ENCODE peak calls at places on chromosomes 13 and 19, in nine cellular contexts. One of them, this sample, is unnamed.

GRCh38 chr19:51122112-51122981 is 2.4 kb upstream of the SIGLEC9 start:
- DNase-seq in colonic mucosa: no peak
- DNase-seq in neural progenitor cell: no peak
- DNase-seq in mammary epithelial cell: peak; percentile 35
- DNase-seq in ovary: no peak
- DNase-seq in cardiac muscle cell: no peak
- DNase-seq in heart right ventricle: no peak
- DNase-seq in spleen: peak; percentile 78
- DNase-seq in PC-3: no peak
- DNase-seq in this sample: no peak

GRCh38 chr13:111789420-111789819 is 277.5 kb upstream of the SOX1 start:
- DNase-seq in colonic mucosa: no peak
- DNase-seq in neural progenitor cell: no peak
- DNase-seq in mammary epithelial cell: no peak
- DNase-seq in ovary: no peak
- DNase-seq in cardiac muscle cell: no peak
- DNase-seq in heart right ventricle: no peak
- DNase-seq in spleen: peak; percentile 40
- DNase-seq in PC-3: peak; percentile 0
- DNase-seq in this sample: no peak

GRCh38 chr13:30851697-30852096 is 54.4 kb upstream of the MEDAG start:
- DNase-seq in colonic mucosa: no peak
- DNase-seq in neural progenitor cell: no peak
- DNase-seq in mammary epithelial cell: no peak
- DNase-seq in ovary: no peak
- DNase-seq in cardiac muscle cell: no peak
- DNase-seq in heart right ventricle: no peak
- DNase-seq in spleen: no peak
- DNase-seq in PC-3: no peak
- DNase-seq in this sample: no peak

GRCh38 chr13:111324736-111325135 is 4.3 kb downstream of the TEX29 start:
- DNase-seq in colonic mucosa: no peak
- DNase-seq in neural progenitor cell: no peak
- DNase-seq in mammary epithelial cell: no peak
- DNase-seq in ovary: peak; percentile 3
- DNase-seq in cardiac muscle cell: no peak
- DNase-seq in heart right ventricle: no peak
- DNase-seq in spleen: no peak
- DNase-seq in PC-3: no peak
- DNase-seq in this sample: no peak

GRCh38 chr13:30581582-30581981 is 36.1 kb upstream of the USPL1 start:
- DNase-seq in colonic mucosa: peak; percentile 24
- DNase-seq in neural progenitor cell: peak; percentile 49
- DNase-seq in mammary epithelial cell: no peak
- DNase-seq in ovary: no peak
- DNase-seq in cardiac muscle cell: peak; percentile 30
- DNase-seq in heart right ventricle: no peak
- DNase-seq in spleen: no peak
- DNase-seq in PC-3: peak; percentile 49
- DNase-seq in this sample: no peak

GRCh38 chr13:50187352-50188029 is 172.2 kb downstream of the KCNRG start:
- DNase-seq in colonic mucosa: no peak
- DNase-seq in neural progenitor cell: no peak
- DNase-seq in mammary epithelial cell: no peak
- DNase-seq in ovary: no peak
- DNase-seq in cardiac muscle cell: no peak
- DNase-seq in heart right ventricle: no peak
- DNase-seq in spleen: no peak
- DNase-seq in PC-3: no peak
- DNase-seq in this sample: no peak

GRCh38 chr13:27868639-27869435 is 51.0 kb upstream of the PDX1 start:
- DNase-seq in colonic mucosa: no peak
- DNase-seq in neural progenitor cell: peak; percentile 34
- DNase-seq in mammary epithelial cell: no peak
- DNase-seq in ovary: no peak
- DNase-seq in cardiac muscle cell: peak; percentile 6
- DNase-seq in heart right ventricle: no peak
- DNase-seq in spleen: no peak
- DNase-seq in PC-3: peak; percentile 42
- DNase-seq in this sample: no peak

GRCh38 chr19:50461066-50461875 is 15.0 kb upstream of the EMC10 start:
- DNase-seq in colonic mucosa: peak; percentile 65
- DNase-seq in neural progenitor cell: peak; percentile 87
- DNase-seq in mammary epithelial cell: peak; percentile 42
- DNase-seq in ovary: peak; percentile 49
- DNase-seq in cardiac muscle cell: peak; percentile 69
- DNase-seq in heart right ventricle: peak; percentile 39
- DNase-seq in spleen: peak; percentile 82
- DNase-seq in PC-3: peak; percentile 88
- DNase-seq in this sample: peak; percentile 65

DNA sequence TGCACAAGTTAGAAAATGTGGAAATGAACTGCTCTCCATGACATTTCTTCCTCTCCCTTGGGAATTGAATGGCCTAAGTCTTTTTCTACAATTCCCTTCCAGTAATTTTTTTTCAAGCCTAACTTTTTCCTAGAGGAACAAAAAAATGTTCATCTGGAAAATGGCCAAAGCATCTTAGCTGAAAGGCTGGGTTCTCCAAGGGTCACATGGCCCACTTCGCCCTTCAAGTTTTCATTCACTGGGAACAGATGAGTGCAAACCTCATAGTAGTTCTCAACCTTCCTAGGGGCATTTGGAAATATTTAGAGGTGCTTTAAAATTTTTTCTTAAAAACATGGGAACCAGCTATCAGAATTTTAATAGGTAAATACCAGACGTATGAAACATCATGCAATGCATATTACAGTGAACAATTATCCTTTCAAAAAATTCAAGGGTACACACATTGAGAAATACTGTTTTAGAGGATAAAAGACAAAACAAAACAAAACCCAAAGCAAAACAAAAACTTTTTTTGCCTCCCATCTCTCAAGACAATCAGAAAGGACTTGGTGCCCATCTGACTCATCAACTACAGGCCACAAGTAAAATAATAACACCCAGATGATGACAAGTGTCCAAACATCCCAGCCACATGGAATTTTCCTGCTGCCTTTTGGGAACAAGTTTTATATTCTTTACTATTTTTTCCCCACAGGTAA is 208.8 kb downstream of the SLITRK6 start:
- DNase-seq in colonic mucosa: no peak
- DNase-seq in neural progenitor cell: no peak
- DNase-seq in mammary epithelial cell: peak; percentile 71
- DNase-seq in ovary: no peak
- DNase-seq in cardiac muscle cell: no peak
- DNase-seq in heart right ventricle: no peak
- DNase-seq in spleen: no peak
- DNase-seq in PC-3: peak; percentile 78
- DNase-seq in this sample: no peak
- H3K4me1 ChIP-seq in colonic mucosa: no peaks in the 10 kb centered on the region
- H3K4me1 ChIP-seq in neural progenitor cell: no peaks in the 10 kb centered on the region
- H3K4me1 ChIP-seq in mammary epithelial cell: peaks cover 22% of the 10 kb centered on the region
- H3K4me1 ChIP-seq in ovary: no peaks in the 10 kb centered on the region
- H3K4me1 ChIP-seq in cardiac muscle cell: no peaks in the 10 kb centered on the region
- H3K4me1 ChIP-seq in heart right ventricle: no peaks in the 10 kb centered on the region
- H3K4me1 ChIP-seq in spleen: no peaks in the 10 kb centered on the region
- H3K4me1 ChIP-seq in PC-3: peaks cover 38% of the 10 kb centered on the region
- H3K4me1 ChIP-seq in this sample: no peaks in the 10 kb centered on the region

DNA sequence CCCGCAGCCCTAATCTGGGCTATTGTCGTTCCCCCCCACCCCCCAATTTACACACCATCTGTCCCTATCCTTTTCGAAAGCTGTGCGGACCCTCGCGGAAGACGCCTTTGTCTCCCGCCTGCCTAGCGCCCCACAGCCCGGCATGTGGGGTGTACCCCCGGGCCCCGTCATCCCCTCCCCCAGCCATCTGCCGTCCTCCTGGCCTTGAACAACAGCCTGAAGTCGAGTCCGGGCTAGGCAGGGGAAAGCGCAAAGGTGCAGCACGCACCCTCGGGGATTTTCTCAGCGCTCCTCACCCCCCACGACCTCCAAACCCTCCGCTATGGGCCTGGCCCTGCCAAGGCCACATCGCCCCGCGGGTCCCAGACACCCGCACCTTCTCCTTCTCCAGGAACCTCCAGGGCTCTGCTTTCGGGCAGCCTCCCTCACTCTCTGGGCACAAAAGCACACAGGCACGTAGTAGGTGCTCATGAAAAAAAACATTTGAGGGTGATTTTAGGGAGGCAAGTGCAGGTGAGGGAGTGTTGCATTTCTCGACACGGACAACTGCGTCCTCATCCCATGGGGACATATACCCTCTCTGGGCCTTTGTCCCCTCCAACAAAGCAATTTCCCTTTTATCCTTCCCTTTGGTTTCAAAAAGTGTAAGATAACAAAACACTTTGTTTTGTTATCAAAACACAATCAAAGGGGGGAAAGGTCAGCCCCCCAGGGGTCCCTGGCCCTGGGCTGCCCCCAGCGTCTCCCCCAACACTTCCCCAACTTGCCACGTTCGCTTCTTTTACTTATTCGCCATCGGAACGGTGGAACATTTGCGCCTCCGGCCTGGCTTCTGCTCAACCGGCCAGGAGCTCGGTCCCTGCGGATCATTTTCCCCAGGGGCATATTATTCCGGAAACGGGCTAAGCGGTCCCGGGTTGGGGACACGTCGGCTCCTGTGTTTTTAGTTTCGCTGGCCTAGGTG is 16.4 kb downstream of the CCDC124 start:
- DNase-seq in colonic mucosa: no peak
- DNase-seq in neural progenitor cell: peak; percentile 43
- DNase-seq in mammary epithelial cell: no peak
- DNase-seq in ovary: peak; percentile 60
- DNase-seq in cardiac muscle cell: no peak
- DNase-seq in heart right ventricle: no peak
- DNase-seq in spleen: peak; percentile 78
- DNase-seq in PC-3: no peak
- DNase-seq in this sample: no peak
- H3K4me1 ChIP-seq in colonic mucosa: peaks cover 5% of the 10 kb centered on the region
- H3K4me1 ChIP-seq in neural progenitor cell: peaks cover 49% of the 10 kb centered on the region
- H3K4me1 ChIP-seq in mammary epithelial cell: peaks cover 16% of the 10 kb centered on the region
- H3K4me1 ChIP-seq in ovary: peaks cover 9% of the 10 kb centered on the region
- H3K4me1 ChIP-seq in cardiac muscle cell: peaks cover 17% of the 10 kb centered on the region
- H3K4me1 ChIP-seq in heart right ventricle: peaks cover 29% of the 10 kb centered on the region
- H3K4me1 ChIP-seq in spleen: peaks cover 44% of the 10 kb centered on the region
- H3K4me1 ChIP-seq in PC-3: peaks cover 30% of the 10 kb centered on the region
- H3K4me1 ChIP-seq in this sample: peaks cover 3% of the 10 kb centered on the region

DNA sequence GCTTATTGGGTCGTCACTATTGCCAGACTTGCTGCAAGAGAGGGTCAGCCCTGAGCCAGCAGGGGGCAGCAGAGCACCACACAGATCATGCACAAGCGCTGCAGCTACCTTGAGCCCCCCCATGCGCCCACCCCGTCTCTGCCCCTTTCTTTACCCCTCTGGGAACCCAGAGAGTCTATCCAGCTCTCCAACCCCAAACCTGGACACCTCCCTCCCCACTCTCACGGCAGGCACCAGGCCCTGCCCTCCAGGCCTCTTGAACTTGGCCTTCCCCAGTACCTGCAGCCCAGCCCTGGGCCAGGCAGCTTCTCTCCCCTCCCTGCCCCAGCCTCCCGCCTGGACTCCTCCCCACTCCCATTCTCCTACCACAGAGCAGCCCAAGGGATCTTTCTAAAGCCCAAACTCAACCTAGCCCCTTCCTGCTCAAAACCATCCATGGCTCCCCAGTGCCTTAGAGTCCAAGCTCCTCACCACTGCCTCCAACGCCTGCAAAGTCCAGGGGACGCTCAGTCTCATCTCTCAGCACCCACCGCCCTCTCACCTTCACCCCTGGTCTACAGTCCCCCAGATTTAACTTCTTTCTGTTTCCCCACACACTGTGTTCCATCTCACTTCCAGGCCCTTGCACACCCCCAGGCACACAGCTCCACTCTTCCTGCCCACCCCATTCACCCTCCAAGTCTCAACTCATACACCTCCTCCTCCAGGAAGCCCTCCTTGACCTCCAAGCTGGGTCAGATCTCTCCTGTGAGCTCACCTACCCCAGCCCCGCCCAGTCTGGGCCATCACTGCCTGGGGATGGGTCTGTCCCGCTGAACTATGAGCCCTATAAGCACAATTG is 9.4 kb upstream of the CEACAM16 start:
- DNase-seq in colonic mucosa: peak; percentile 90
- DNase-seq in neural progenitor cell: peak; percentile 85
- DNase-seq in mammary epithelial cell: no peak
- DNase-seq in ovary: peak; percentile 82
- DNase-seq in cardiac muscle cell: peak; percentile 81
- DNase-seq in heart right ventricle: peak; percentile 83
- DNase-seq in spleen: peak; percentile 90
- DNase-seq in PC-3: peak; percentile 64
- DNase-seq in this sample: peak; percentile 41
- H3K4me1 ChIP-seq in colonic mucosa: peaks cover 4% of the 10 kb centered on the region
- H3K4me1 ChIP-seq in neural progenitor cell: no peaks in the 10 kb centered on the region
- H3K4me1 ChIP-seq in mammary epithelial cell: peaks cover 23% of the 10 kb centered on the region
- H3K4me1 ChIP-seq in ovary: peaks cover 4% of the 10 kb centered on the region
- H3K4me1 ChIP-seq in cardiac muscle cell: peaks cover 8% of the 10 kb centered on the region
- H3K4me1 ChIP-seq in heart right ventricle: no peaks in the 10 kb centered on the region
- H3K4me1 ChIP-seq in spleen: peaks cover 20% of the 10 kb centered on the region
- H3K4me1 ChIP-seq in PC-3: peaks cover 41% of the 10 kb centered on the region
- H3K4me1 ChIP-seq in this sample: no peaks in the 10 kb centered on the region

GRCh38 chr19:46783670-46784069 is 4.7 kb downstream of the SLC1A5 start:
- DNase-seq in colonic mucosa: no peak
- DNase-seq in neural progenitor cell: no peak
- DNase-seq in mammary epithelial cell: no peak
- DNase-seq in ovary: no peak
- DNase-seq in cardiac muscle cell: no peak
- DNase-seq in heart right ventricle: no peak
- DNase-seq in spleen: no peak
- DNase-seq in PC-3: no peak
- DNase-seq in this sample: no peak
- H3K4me1 ChIP-seq in colonic mucosa: peaks cover 13% of the 10 kb centered on the region
- H3K4me1 ChIP-seq in neural progenitor cell: peaks cover 20% of the 10 kb centered on the region
- H3K4me1 ChIP-seq in mammary epithelial cell: peaks cover 41% of the 10 kb centered on the region
- H3K4me1 ChIP-seq in ovary: peaks cover 20% of the 10 kb centered on the region
- H3K4me1 ChIP-seq in cardiac muscle cell: peaks cover 9% of the 10 kb centered on the region
- H3K4me1 ChIP-seq in heart right ventricle: peaks cover 9% of the 10 kb centered on the region
- H3K4me1 ChIP-seq in spleen: peaks cover 15% of the 10 kb centered on the region
- H3K4me1 ChIP-seq in PC-3: peaks cover 21% of the 10 kb centered on the region
- H3K4me1 ChIP-seq in this sample: peaks cover 8% of the 10 kb centered on the region

DNA sequence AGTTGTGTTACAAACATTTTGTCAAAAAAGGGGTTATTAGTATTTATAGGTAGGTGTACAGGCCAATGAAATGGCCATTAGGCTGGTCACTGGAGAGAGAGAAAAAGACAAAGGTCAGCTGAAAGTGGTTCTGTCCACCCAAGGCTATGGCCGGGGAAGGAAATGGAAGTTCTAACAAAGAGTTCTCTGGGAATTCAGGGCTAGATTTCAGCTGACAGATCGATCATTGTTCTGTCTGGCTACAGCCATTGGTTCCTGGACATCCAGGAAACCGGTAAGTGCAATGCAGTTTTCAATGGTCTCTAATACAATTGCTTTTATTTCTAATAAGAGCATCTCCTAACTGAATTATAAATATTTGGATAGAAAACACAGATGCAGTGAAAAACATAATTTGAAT is 42.5 kb downstream of the MBNL2 start:
- DNase-seq in colonic mucosa: no peak
- DNase-seq in neural progenitor cell: no peak
- DNase-seq in mammary epithelial cell: no peak
- DNase-seq in ovary: no peak
- DNase-seq in cardiac muscle cell: no peak
- DNase-seq in heart right ventricle: no peak
- DNase-seq in spleen: no peak
- DNase-seq in PC-3: no peak
- DNase-seq in this sample: no peak
- H3K4me1 ChIP-seq in colonic mucosa: no peaks in the 10 kb centered on the region
- H3K4me1 ChIP-seq in neural progenitor cell: peaks cover 19% of the 10 kb centered on the region
- H3K4me1 ChIP-seq in mammary epithelial cell: peaks cover 41% of the 10 kb centered on the region
- H3K4me1 ChIP-seq in ovary: peaks cover 46% of the 10 kb centered on the region
- H3K4me1 ChIP-seq in cardiac muscle cell: peaks cover 41% of the 10 kb centered on the region
- H3K4me1 ChIP-seq in heart right ventricle: peaks cover 21% of the 10 kb centered on the region
- H3K4me1 ChIP-seq in spleen: no peaks in the 10 kb centered on the region
- H3K4me1 ChIP-seq in PC-3: peaks cover 13% of the 10 kb centered on the region
- H3K4me1 ChIP-seq in this sample: peaks cover 3% of the 10 kb centered on the region

This sample was measured in breast epithelium.